ENCODE peak calls at places on chromosomes 4 and X, in six cellular contexts. Y is GM12864, F is fibroblast of the conjunctiva, T is IMR-90, K is glomerular endothelial cell, P is NCI-H1092. B is an unnamed sample.

GRCh38 chr4:54268151-54268550 is 39.1 kb downstream of the PDGFRA start:
- DNase-seq in Y (no peak), F (no peak), T (peak), K (no peak), P (no peak), B (no peak)

GRCh38 chr4:17613761-17614415 is 553 bp upstream of the MED28 start:
- DNase-seq in Y (no peak), F (peak), T (peak), K (peak), P (no peak), B (peak)

GRCh38 chr4:86838141-86838540 is 11.0 kb downstream of the SLC10A6 start:
- DNase-seq in Y (no peak), F (no peak), T (no peak), K (no peak), P (peak), B (no peak)

GRCh38 chr4:23455482-23455881 is 434.4 kb downstream of the PPARGC1A start:
- DNase-seq in Y (no peak), F (no peak), T (no peak), K (no peak), P (no peak), B (no peak)

GRCh38 chr4:148312996-148313490 is 129.2 kb downstream of the NR3C2 start:
- DNase-seq in Y (no peak), F (no peak), T (no peak), K (no peak), P (no peak), B (no peak)

GRCh38 chr4:87758278-87758677 is 41.1 kb upstream of the IBSP start:
- DNase-seq in Y (no peak), F (no peak), T (no peak), K (no peak), P (no peak), B (no peak)

GRCh38 chrX:22800360-22800759 is 199.4 kb upstream of the DDX53 start:
- DNase-seq in Y (no peak), F (peak), T (peak), K (peak), P (no peak), B (no peak)

GRCh38 chr4:118265312-118266144 is 87.3 kb downstream of the PRSS12 start:
- DNase-seq in Y (no peak), F (no peak), T (no peak), K (no peak), P (peak), B (no peak)

GRCh38 chrX:150314186-150314585 is 48.9 kb upstream of the MAMLD1 start:
- DNase-seq in Y (no peak), F (no peak), T (no peak), K (no peak), P (no peak), B (no peak)

B was measured in GM06990.